ENCODE peak calls at places on chromosomes 6 and 20, in five cellular contexts. One of them, this sample, is unnamed.

GRCh38 chr6:145929037-145929633 is 35.0 kb downstream of the SHPRH start:
- DNase-seq in HCT116: peak
- DNase-seq in upper lobe of right lung: no peak
- DNase-seq in body of pancreas: peak
- DNase-seq in right atrium auricular region: no peak
- DNase-seq in this sample: no peak

GRCh38 chr20:24866008-24866407 is 83.1 kb upstream of the CST7 start:
- DNase-seq in right atrium auricular region: no peak
- DNase-seq in body of pancreas: no peak
- DNase-seq in HCT116: no peak
- DNase-seq in upper lobe of right lung: no peak
- DNase-seq in this sample: no peak

GRCh38 chr6:4879724-4880372 is 103.6 kb downstream of the CDYL start:
- DNase-seq in HCT116: no peak
- DNase-seq in body of pancreas: no peak
- DNase-seq in upper lobe of right lung: no peak
- DNase-seq in right atrium auricular region: no peak
- DNase-seq in this sample: no peak

GRCh38 chr6:168355716-168356522 is 36.3 kb upstream of the DACT2 start:
- DNase-seq in body of pancreas: peak
- DNase-seq in right atrium auricular region: peak
- DNase-seq in upper lobe of right lung: peak
- DNase-seq in HCT116: peak
- DNase-seq in this sample: peak

GRCh38 chr6:114364295-114364694 is 21.5 kb upstream of the HS3ST5 start:
- DNase-seq in upper lobe of right lung: no peak
- DNase-seq in right atrium auricular region: no peak
- DNase-seq in HCT116: no peak
- DNase-seq in body of pancreas: no peak
- DNase-seq in this sample: no peak

GRCh38 chr20:33600414-33600813 is 61.7 kb upstream of the C20orf144 start:
- DNase-seq in body of pancreas: no peak
- DNase-seq in right atrium auricular region: no peak
- DNase-seq in upper lobe of right lung: no peak
- DNase-seq in HCT116: no peak
- DNase-seq in this sample: no peak

GRCh38 chr6:14905201-14905600 is 340.7 kb upstream of the JARID2 start:
- DNase-seq in right atrium auricular region: no peak
- DNase-seq in upper lobe of right lung: no peak
- DNase-seq in HCT116: no peak
- DNase-seq in body of pancreas: no peak
- DNase-seq in this sample: no peak

GRCh38 chr6:43742931-43743632 is 26.9 kb upstream of the VEGFA start:
- DNase-seq in HCT116: no peak
- DNase-seq in body of pancreas: no peak
- DNase-seq in right atrium auricular region: no peak
- DNase-seq in upper lobe of right lung: peak
- DNase-seq in this sample: no peak

GRCh38 chr6:1832844-1833787 is 223.4 kb downstream of the FOXC1 start:
- DNase-seq in right atrium auricular region: peak
- DNase-seq in body of pancreas: peak
- DNase-seq in upper lobe of right lung: no peak
- DNase-seq in HCT116: no peak
- DNase-seq in this sample: peak

GRCh38 chr6:149440735-149441662 is 40.9 kb downstream of the SUMO4 start:
- DNase-seq in right atrium auricular region: no peak
- DNase-seq in HCT116: no peak
- DNase-seq in body of pancreas: no peak
- DNase-seq in upper lobe of right lung: no peak
- DNase-seq in this sample: no peak

GRCh38 chr6:149733321-149733720 is 13.0 kb downstream of the NUP43 start:
- DNase-seq in right atrium auricular region: no peak
- DNase-seq in HCT116: no peak
- DNase-seq in upper lobe of right lung: no peak
- DNase-seq in body of pancreas: no peak
- DNase-seq in this sample: no peak

GRCh38 chr6:138957484-138957883 is 30.6 kb downstream of the REPS1 start:
- DNase-seq in body of pancreas: no peak
- DNase-seq in upper lobe of right lung: no peak
- DNase-seq in HCT116: no peak
- DNase-seq in right atrium auricular region: no peak
- DNase-seq in this sample: no peak

GRCh38 chr20:47699804-47700203 is 85.5 kb downstream of the SULF2 start:
- DNase-seq in right atrium auricular region: no peak
- DNase-seq in upper lobe of right lung: no peak
- DNase-seq in body of pancreas: no peak
- DNase-seq in HCT116: no peak
- DNase-seq in this sample: no peak

GRCh38 chr6:8645212-8645611 is 209.9 kb upstream of the SLC35B3 start:
- DNase-seq in right atrium auricular region: no peak
- DNase-seq in body of pancreas: no peak
- DNase-seq in HCT116: no peak
- DNase-seq in upper lobe of right lung: no peak
- DNase-seq in this sample: no peak

GRCh38 chr6:55866110-55866509 is 9.3 kb downstream of the BMP5 start:
- DNase-seq in right atrium auricular region: no peak
- DNase-seq in body of pancreas: no peak
- DNase-seq in HCT116: no peak
- DNase-seq in upper lobe of right lung: no peak
- DNase-seq in this sample: no peak

GRCh38 chr20:58890454-58891075 is 38.0 kb downstream of the GNAS start:
- DNase-seq in body of pancreas: peak
- DNase-seq in right atrium auricular region: peak
- DNase-seq in HCT116: no peak
- DNase-seq in upper lobe of right lung: peak
- DNase-seq in this sample: peak

GRCh38 chr6:15264902-15265761 is 19.3 kb downstream of the JARID2 start:
- DNase-seq in body of pancreas: no peak
- DNase-seq in upper lobe of right lung: no peak
- DNase-seq in HCT116: no peak
- DNase-seq in right atrium auricular region: no peak
- DNase-seq in this sample: peak

GRCh38 chr6:7071405-7071804 is 36.4 kb upstream of the RREB1 start:
- DNase-seq in right atrium auricular region: no peak
- DNase-seq in body of pancreas: no peak
- DNase-seq in HCT116: no peak
- DNase-seq in upper lobe of right lung: no peak
- DNase-seq in this sample: no peak

GRCh38 chr20:35275741-35276251 is 2.1 kb downstream of the MMP24OS start:
- DNase-seq in body of pancreas: no peak
- DNase-seq in upper lobe of right lung: no peak
- DNase-seq in HCT116: no peak
- DNase-seq in right atrium auricular region: no peak
- DNase-seq in this sample: no peak

GRCh38 chr20:32155017-32155965 is 45.8 kb downstream of the TM9SF4 start:
- DNase-seq in body of pancreas: peak
- DNase-seq in upper lobe of right lung: peak
- DNase-seq in HCT116: no peak
- DNase-seq in right atrium auricular region: peak
- DNase-seq in this sample: peak

GRCh38 chr20:39190666-39191570 is 228.8 kb downstream of the DHX35 start:
- DNase-seq in upper lobe of right lung: no peak
- DNase-seq in body of pancreas: peak
- DNase-seq in right atrium auricular region: no peak
- DNase-seq in HCT116: peak
- DNase-seq in this sample: no peak

GRCh38 chr6:30687659-30688431 is 1.4 kb upstream of the PPP1R18 start:
- DNase-seq in upper lobe of right lung: no peak
- DNase-seq in right atrium auricular region: no peak
- DNase-seq in HCT116: no peak
- DNase-seq in body of pancreas: no peak
- DNase-seq in this sample: peak

GRCh38 chr6:72631480-72631879 is 9.6 kb downstream of the KCNQ5 start:
- DNase-seq in body of pancreas: no peak
- DNase-seq in HCT116: no peak
- DNase-seq in right atrium auricular region: no peak
- DNase-seq in upper lobe of right lung: no peak
- DNase-seq in this sample: no peak

GRCh38 chr6:150691463-150691862 is 91.8 kb downstream of the PLEKHG1 start:
- DNase-seq in upper lobe of right lung: no peak
- DNase-seq in HCT116: no peak
- DNase-seq in body of pancreas: no peak
- DNase-seq in right atrium auricular region: no peak
- DNase-seq in this sample: no peak

GRCh38 chr20:23366384-23366783 is 4.4 kb downstream of the GZF1 start:
- DNase-seq in body of pancreas: no peak
- DNase-seq in upper lobe of right lung: no peak
- DNase-seq in right atrium auricular region: no peak
- DNase-seq in HCT116: no peak
- DNase-seq in this sample: no peak

GRCh38 chr6:7156666-7157278 is 49.0 kb downstream of the RREB1 start:
- DNase-seq in HCT116: no peak
- DNase-seq in body of pancreas: no peak
- DNase-seq in right atrium auricular region: no peak
- DNase-seq in upper lobe of right lung: no peak
- DNase-seq in this sample: no peak

GRCh38 chr20:35387334-35387733 is 24.4 kb downstream of the UQCC1 start:
- DNase-seq in right atrium auricular region: no peak
- DNase-seq in upper lobe of right lung: no peak
- DNase-seq in HCT116: no peak
- DNase-seq in body of pancreas: no peak
- DNase-seq in this sample: no peak

GRCh38 chr6:100281471-100281878 is 183.2 kb downstream of the SIM1 start:
- DNase-seq in upper lobe of right lung: no peak
- DNase-seq in body of pancreas: no peak
- DNase-seq in HCT116: no peak
- DNase-seq in right atrium auricular region: no peak
- DNase-seq in this sample: no peak

GRCh38 chr20:49955167-49955566 is 19.0 kb downstream of the RNF114 start:
- DNase-seq in body of pancreas: no peak
- DNase-seq in HCT116: no peak
- DNase-seq in upper lobe of right lung: no peak
- DNase-seq in right atrium auricular region: no peak
- DNase-seq in this sample: no peak

GRCh38 chr6:127641905-127642304 is 64.9 kb downstream of the C6orf58 start:
- DNase-seq in body of pancreas: peak
- DNase-seq in HCT116: peak
- DNase-seq in upper lobe of right lung: no peak
- DNase-seq in right atrium auricular region: no peak
- DNase-seq in this sample: no peak
- TF ChIP-seq CTCF in body of pancreas: peak
- TF ChIP-seq CTCF in HCT116: peak
- TF ChIP-seq CTCF in upper lobe of right lung: peak
- TF ChIP-seq CTCF in right atrium auricular region: peak
- TF ChIP-seq CTCF in this sample: peak

GRCh38 chr20:51756653-51757052 is 11.5 kb downstream of the ATP9A start:
- DNase-seq in upper lobe of right lung: no peak
- DNase-seq in right atrium auricular region: no peak
- DNase-seq in HCT116: no peak
- DNase-seq in body of pancreas: no peak
- DNase-seq in this sample: no peak

GRCh38 chr20:51750037-51750769 is 18.0 kb downstream of the ATP9A start:
- DNase-seq in right atrium auricular region: peak
- DNase-seq in body of pancreas: peak
- DNase-seq in HCT116: peak
- DNase-seq in upper lobe of right lung: peak
- DNase-seq in this sample: peak

GRCh38 chr20:51749674-51750036 is 18.5 kb downstream of the ATP9A start:
- DNase-seq in HCT116: no peak
- DNase-seq in upper lobe of right lung: no peak
- DNase-seq in body of pancreas: peak
- DNase-seq in right atrium auricular region: no peak
- DNase-seq in this sample: no peak

GRCh38 chr20:51750770-51751388 is 17.3 kb downstream of the ATP9A start:
- DNase-seq in upper lobe of right lung: no peak
- DNase-seq in right atrium auricular region: no peak
- DNase-seq in HCT116: no peak
- DNase-seq in body of pancreas: no peak
- DNase-seq in this sample: no peak

GRCh38 chr20:51752343-51752951 is 15.7 kb downstream of the ATP9A start:
- DNase-seq in HCT116: no peak
- DNase-seq in body of pancreas: no peak
- DNase-seq in right atrium auricular region: no peak
- DNase-seq in upper lobe of right lung: no peak
- DNase-seq in this sample: no peak
- H3K4me3 ChIP-seq in HCT116: peak
- H3K4me3 ChIP-seq in body of pancreas: no peak
- H3K4me3 ChIP-seq in right atrium auricular region: no peak
- H3K4me3 ChIP-seq in upper lobe of right lung: no peak
- H3K4me3 ChIP-seq in this sample: no peak

GRCh38 chr6:155241966-155242365 is 21.8 kb upstream of the CLDN20 start:
- DNase-seq in right atrium auricular region: no peak
- DNase-seq in HCT116: no peak
- DNase-seq in upper lobe of right lung: no peak
- DNase-seq in body of pancreas: no peak
- DNase-seq in this sample: no peak
- H3K27ac ChIP-seq in right atrium auricular region: no peak
- H3K27ac ChIP-seq in HCT116: no peak
- H3K27ac ChIP-seq in upper lobe of right lung: no peak
- H3K27ac ChIP-seq in body of pancreas: no peak
- H3K27ac ChIP-seq in this sample: no peak

GRCh38 chr6:88161921-88162320 is 4.2 kb downstream of the CNR1 start:
- DNase-seq in upper lobe of right lung: no peak
- DNase-seq in body of pancreas: no peak
- DNase-seq in HCT116: no peak
- DNase-seq in right atrium auricular region: no peak
- DNase-seq in this sample: no peak

GRCh38 chr6:88164061-88164460 is 2.1 kb downstream of the CNR1 start:
- DNase-seq in right atrium auricular region: no peak
- DNase-seq in upper lobe of right lung: no peak
- DNase-seq in body of pancreas: no peak
- DNase-seq in HCT116: no peak
- DNase-seq in this sample: no peak

GRCh38 chr6:88165087-88165876 is 865 bp downstream of the CNR1 start:
- DNase-seq in right atrium auricular region: no peak
- DNase-seq in upper lobe of right lung: no peak
- DNase-seq in body of pancreas: no peak
- DNase-seq in HCT116: no peak
- DNase-seq in this sample: no peak

GRCh38 chr6:88165877-88166492 is at the start of gene CNR1:
- DNase-seq in upper lobe of right lung: peak
- DNase-seq in body of pancreas: peak
- DNase-seq in right atrium auricular region: no peak
- DNase-seq in HCT116: no peak
- DNase-seq in this sample: peak

GRCh38 chr6:88163576-88163975 is 2.6 kb downstream of the CNR1 start:
- DNase-seq in body of pancreas: no peak
- DNase-seq in HCT116: no peak
- DNase-seq in upper lobe of right lung: no peak
- DNase-seq in right atrium auricular region: no peak
- DNase-seq in this sample: no peak
- TF ChIP-seq CTCF in body of pancreas: no peak
- TF ChIP-seq CTCF in HCT116: no peak
- TF ChIP-seq CTCF in upper lobe of right lung: no peak
- TF ChIP-seq CTCF in right atrium auricular region: no peak
- TF ChIP-seq CTCF in this sample: no peak

GRCh38 chr6:131000544-131000943 is 62.5 kb downstream of the EPB41L2 start:
- DNase-seq in HCT116: no peak
- DNase-seq in body of pancreas: peak
- DNase-seq in right atrium auricular region: no peak
- DNase-seq in upper lobe of right lung: no peak
- DNase-seq in this sample: no peak
- H3K4me3 ChIP-seq in HCT116: no peak
- H3K4me3 ChIP-seq in body of pancreas: no peak
- H3K4me3 ChIP-seq in right atrium auricular region: no peak
- H3K4me3 ChIP-seq in upper lobe of right lung: no peak
- H3K4me3 ChIP-seq in this sample: no peak